ENCODE peak calls at places on chromosomes 2 and 18, in six cellular contexts. N is body of pancreas, A is foreskin keratinocyte, O is germinal center, W is NCI-H524, V is WERI-Rb-1. J is an unnamed sample.

GRCh38 chr2:180385601-180386201 is 378.6 kb upstream of the CWC22 start:
- DNase-seq in N (no peak), V (no peak), A (peak), O (no peak), W (no peak), J (no peak)

GRCh38 chr2:9102861-9103662 is 99.6 kb upstream of the MBOAT2 start:
- DNase-seq in O (no peak), N (no peak), W (no peak), A (peak), V (no peak), J (no peak)

GRCh38 chr2:238596571-238597551 is 170.1 kb downstream of the ASB1 start:
- DNase-seq in O (no peak), V (no peak), A (peak), W (no peak), N (peak), J (no peak)

GRCh38 chr18:61368001-61368400 is 34.8 kb downstream of the CDH20 start:
- DNase-seq in O (no peak), W (peak), A (no peak), N (no peak), V (peak), J (no peak)

GRCh38 chr18:40877096-40877495 is 1077.9 kb upstream of the PIK3C3 start:
- DNase-seq in A (peak), N (no peak), W (no peak), O (no peak), V (no peak), J (no peak)

GRCh38 chr2:62539892-62540785 is 34.1 kb upstream of the TMEM17 start:
- DNase-seq in V (no peak), O (no peak), N (peak), W (no peak), A (peak), J (no peak)

GRCh38 chr18:42578781-42579180 is 536.7 kb downstream of the RIT2 start:
- DNase-seq in W (no peak), O (no peak), V (no peak), A (no peak), N (no peak), J (no peak)

GRCh38 chr18:8895987-8896619 is 190.7 kb downstream of the MTCL1 start:
- DNase-seq in V (no peak), A (peak), O (no peak), N (no peak), W (peak), J (no peak)

GRCh38 chr2:53104263-53104662 is 663.3 kb upstream of the CHAC2 start:
- DNase-seq in N (no peak), A (peak), O (no peak), W (no peak), V (no peak), J (no peak)

GRCh38 chr2:43302311-43303051 is 76.1 kb upstream of the ZFP36L2 start:
- DNase-seq in V (no peak), W (no peak), N (no peak), O (no peak), A (no peak), J (no peak)

GRCh38 chr2:135004005-135004746 is 43.1 kb downstream of the MAP3K19 start:
- DNase-seq in V (peak), O (peak), W (peak), A (peak), N (peak), J (peak)

GRCh38 chr2:201698588-201699226 is at the start of gene MPP4:
- DNase-seq in N (no peak), A (peak), O (no peak), V (peak), W (peak), J (no peak)

GRCh38 chr2:55113976-55114564 is 63.8 kb upstream of the RTN4 start:
- DNase-seq in V (no peak), N (no peak), A (no peak), W (no peak), O (no peak), J (no peak)

GRCh38 chr2:181070119-181070833 is 89.9 kb downstream of the UBE2E3 start:
- DNase-seq in N (no peak), A (peak), W (no peak), V (peak), O (no peak), J (no peak)

GRCh38 chr2:159797468-159798375 is at the start of gene CD302:
- DNase-seq in W (peak), V (peak), O (peak), A (no peak), N (peak), J (peak)

GRCh38 chr2:238069021-238069709 is 8.4 kb downstream of the SCLY start:
- DNase-seq in O (no peak), W (no peak), A (no peak), V (no peak), N (peak), J (no peak)

GRCh38 chr2:188333751-188334524 is 42.3 kb downstream of the GULP1 start:
- DNase-seq in N (peak), W (peak), O (no peak), V (peak), A (no peak), J (no peak)

GRCh38 chr18:47953471-47953931 is 23.0 kb upstream of the SMAD2 start:
- DNase-seq in W (peak), O (no peak), N (peak), V (peak), A (peak), J (peak)

GRCh38 chr18:49898421-49898820 is 85.1 kb upstream of the ACAA2 start:
- DNase-seq in A (peak), O (peak), N (peak), W (no peak), V (no peak), J (peak)

GRCh38 chr2:230658877-230659652 is 53.6 kb upstream of the CAB39 start:
- DNase-seq in O (no peak), N (no peak), V (no peak), A (no peak), W (no peak), J (peak)

GRCh38 chr2:223835701-223836532 is 1.5 kb downstream of the AP1S3 start:
- DNase-seq in W (no peak), A (peak), N (peak), V (no peak), O (peak), J (peak)

GRCh38 chr2:188291142-188291616 is 495 bp upstream of the GULP1 start:
- DNase-seq in W (no peak), A (no peak), V (no peak), N (peak), O (no peak), J (no peak)

GRCh38 chr2:202512176-202512575 is 122.6 kb upstream of the FAM117B start:
- DNase-seq in O (no peak), N (no peak), V (no peak), A (no peak), W (no peak), J (no peak)

GRCh38 chr2:239376942-239377531 is 23.8 kb downstream of the HDAC4 start:
- DNase-seq in O (no peak), A (no peak), W (no peak), N (peak), V (no peak), J (no peak)

GRCh38 chr2:172330060-172330671 is 97.2 kb upstream of the ITGA6 start:
- DNase-seq in A (no peak), N (peak), W (no peak), O (no peak), V (no peak), J (no peak)

GRCh38 chr2:219362524-219363164 is 25.1 kb downstream of the DNPEP start:
- DNase-seq in V (no peak), W (peak), A (peak), O (no peak), N (peak), J (peak)

GRCh38 chr18:58152891-58153290 is 108.9 kb downstream of the NEDD4L start:
- DNase-seq in W (no peak), V (no peak), A (peak), O (no peak), N (no peak), J (no peak)

GRCh38 chr2:55511508-55512124 is 7.9 kb upstream of the CFAP36 start:
- DNase-seq in A (peak), N (no peak), O (no peak), V (peak), W (peak), J (no peak)

GRCh38 chr2:141341444-141341843 is 789.4 kb downstream of the LRP1B start:
- DNase-seq in V (no peak), W (no peak), A (peak), O (no peak), N (no peak), J (no peak)

GRCh38 chr2:157497603-157498314 is 53.9 kb upstream of the CYTIP start:
- DNase-seq in W (peak), O (peak), N (no peak), V (peak), A (no peak), J (peak)

GRCh38 chr18:43634994-43635393 is 357.7 kb upstream of the SYT4 start:
- DNase-seq in N (no peak), V (no peak), A (no peak), O (no peak), W (no peak), J (no peak)

GRCh38 chr2:105734762-105735538 is 9.8 kb upstream of the NCK2 start:
- DNase-seq in O (no peak), W (no peak), V (no peak), N (no peak), A (peak), J (no peak)

GRCh38 chr2:213251618-213252017 is 32.6 kb upstream of the SPAG16 start:
- DNase-seq in O (peak), V (no peak), N (peak), W (peak), A (peak), J (peak)

GRCh38 chr18:2442006-2442405 is 129.3 kb downstream of the METTL4 start:
- DNase-seq in N (no peak), O (no peak), A (no peak), V (no peak), W (no peak), J (no peak)

GRCh38 chr2:6148887-6149286 is 456.7 kb downstream of the SOX11 start:
- DNase-seq in N (no peak), W (no peak), O (no peak), A (no peak), V (no peak), J (no peak)

GRCh38 chr2:64987001-64987962 is 1.9 kb upstream of the SLC1A4 start:
- DNase-seq in A (peak), N (peak), W (no peak), V (no peak), O (peak), J (peak)